ENCODE peak calls at places on chromosomes 3 and 15, in four cellular contexts. M is GM23248, L is GM06990, R is body of pancreas. E is an unnamed sample.

GRCh38 chr15:98528056-98528725 is 120.1 kb upstream of the IGF1R start:
- DNase-seq in M (no peak), L (no peak), R (no peak), E (no peak)

GRCh38 chr3:50572158-50572557 is 2.8 kb downstream of the HEMK1 start:
- DNase-seq in M (peak; percentile 84), L (peak; percentile 43), R (peak; percentile 80), E (peak; percentile 92)

GRCh38 chr3:176872771-176873209 is 324.5 kb downstream of the TBL1XR1 start:
- DNase-seq in M (peak; percentile 68), L (peak; percentile 15), R (peak; percentile 64), E (peak; percentile 27)

GRCh38 chr3:8665407-8665896 is 20.9 kb upstream of the SSUH2 start:
- DNase-seq in M (no peak), L (peak; percentile 53), R (no peak), E (no peak)

GRCh38 chr3:188529228-188529627 is 375.3 kb downstream of the LPP start:
- DNase-seq in M (peak; percentile 14), L (no peak), R (no peak), E (no peak)

GRCh38 chr3:44554626-44555592 is at the start of gene ZKSCAN7:
- DNase-seq in M (peak; percentile 76), L (peak; percentile 70), R (peak; percentile 63), E (peak; percentile 94)

GRCh38 chr3:116256843-116257485 is 188.3 kb downstream of the LSAMP start:
- DNase-seq in M (peak; percentile 72), L (no peak), R (no peak), E (peak; percentile 6)

GRCh38 chr3:117547956-117548550 is 838.5 kb downstream of the TUSC7 start:
- DNase-seq in M (peak; percentile 90), L (no peak), R (no peak), E (no peak)

GRCh38 chr3:17915341-17915740 is 172.9 kb upstream of the TBC1D5 start:
- DNase-seq in M (peak; percentile 38), L (no peak), R (no peak), E (no peak)

GRCh38 chr3:31614162-31614921 is 81.6 kb downstream of the STT3B start:
- DNase-seq in M (peak; percentile 7), L (no peak), R (no peak), E (no peak)

GRCh38 chr15:78007965-78008886 is 69.3 kb downstream of the TBC1D2B start:
- DNase-seq in M (peak; percentile 95), L (no peak), R (peak; percentile 96), E (no peak)

GRCh38 chr3:127445581-127446368 is 144.8 kb downstream of the TPRA1 start:
- DNase-seq in M (no peak), L (no peak), R (no peak), E (no peak)

GRCh38 chr3:22358334-22358733 is 607.3 kb upstream of the ZNF385D start:
- DNase-seq in M (no peak), L (no peak), R (no peak), E (no peak)

GRCh38 chr3:14822875-14823807 is 4.4 kb downstream of the FGD5 start:
- DNase-seq in M (no peak), L (no peak), R (no peak), E (peak; percentile 60)

GRCh38 chr3:14822134-14822533 is 3.4 kb downstream of the FGD5 start:
- DNase-seq in M (no peak), L (no peak), R (no peak), E (no peak)

GRCh38 chr3:14824646-14825045 is 5.9 kb downstream of the FGD5 start:
- DNase-seq in M (no peak), L (no peak), R (no peak), E (no peak)

GRCh38 chr3:14826069-14826468 is 7.3 kb downstream of the FGD5 start:
- DNase-seq in M (no peak), L (no peak), R (no peak), E (no peak)

DNA sequence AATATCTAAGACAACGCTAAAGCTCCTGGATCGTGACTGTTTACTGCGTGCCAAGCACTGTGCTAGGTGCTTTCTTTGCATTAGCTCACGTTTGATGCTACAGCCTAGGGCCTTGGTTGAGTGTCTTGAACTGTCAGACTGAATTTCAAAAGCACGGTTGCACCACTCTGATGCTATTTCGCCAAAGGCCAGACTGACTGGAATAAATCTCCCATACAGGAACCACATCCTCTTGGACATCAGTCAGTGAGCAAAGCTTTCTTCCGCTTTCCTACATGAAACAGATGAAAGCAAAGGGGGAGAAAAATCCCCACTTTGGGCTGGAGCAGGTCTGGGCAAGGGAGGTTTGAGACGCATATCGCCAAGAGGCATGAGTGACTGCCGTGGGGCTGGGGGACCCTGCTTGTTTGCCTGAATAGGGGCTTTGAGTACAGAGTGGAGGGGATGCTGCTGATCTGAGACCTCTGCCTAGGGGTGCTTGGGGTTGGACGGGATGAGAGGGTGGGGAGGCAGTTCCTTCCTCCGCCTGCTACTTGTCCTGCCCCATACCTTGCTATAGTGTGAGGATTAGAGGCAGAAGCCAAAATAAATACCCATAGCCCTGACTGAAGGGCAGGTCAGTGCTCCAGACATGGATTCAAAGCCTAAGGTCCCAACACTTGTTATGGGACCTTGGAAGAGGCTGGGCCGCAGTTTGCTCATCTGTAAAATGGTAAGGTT is 5.3 kb downstream of the FGD5 start:
- DNase-seq in M (no peak), L (no peak), R (no peak), E (no peak)
- H3K27me3 ChIP-seq in M (peaks cover 26% of the 10 kb centered on the region), L (peaks cover 3% of the 10 kb centered on the region), R (no peaks in the 10 kb centered on the region), E (no peaks in the 10 kb centered on the region)

DNA sequence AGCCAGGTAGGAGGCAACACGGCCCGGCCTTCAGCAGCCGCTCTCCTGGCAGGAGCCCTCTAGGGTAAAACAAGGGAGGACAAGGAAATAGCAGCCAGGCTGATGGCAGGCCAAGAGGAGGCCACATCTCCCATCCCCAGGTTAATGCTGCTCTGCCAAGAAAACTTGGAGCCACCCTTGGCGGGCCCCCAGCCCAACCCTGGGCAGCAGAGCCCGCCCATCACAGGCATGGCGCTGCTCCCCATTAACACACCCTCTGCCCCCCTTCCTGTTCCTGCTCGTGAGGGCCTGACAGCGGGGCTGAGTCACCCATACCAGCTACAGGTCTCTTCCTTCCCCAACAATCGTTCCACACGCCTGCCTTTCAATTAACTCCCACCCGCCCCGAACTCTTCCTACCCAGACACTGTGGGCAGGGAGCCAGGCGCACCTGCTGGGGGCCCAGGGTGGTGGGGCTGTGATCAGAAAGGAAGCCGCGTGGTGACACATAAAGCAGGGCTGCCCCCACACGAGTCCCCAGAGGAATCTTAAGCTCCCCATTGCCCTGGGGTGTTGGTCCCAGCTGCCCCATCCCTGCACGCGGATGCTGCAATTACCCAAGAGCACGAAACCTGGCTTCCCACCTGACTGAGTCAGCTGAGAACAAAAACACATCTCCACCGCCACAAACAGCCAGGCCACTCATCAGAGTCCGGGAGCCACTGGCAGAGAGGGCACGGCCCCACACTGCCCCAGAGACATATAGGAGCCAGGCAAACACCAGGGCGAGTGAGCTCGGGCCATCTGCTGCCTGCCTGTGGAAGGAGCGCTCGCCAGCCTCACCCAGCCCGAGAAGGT is at the start of gene C15orf62:
- DNase-seq in M (peak; percentile 33), L (peak; percentile 85), R (peak; percentile 55), E (peak; percentile 54)
- H3K4me3 ChIP-seq in M (no peak within 1 kb of the TSS), L (no peak within 1 kb of the TSS), R (no peak within 1 kb of the TSS), E (no peak within 1 kb of the TSS)

DNA sequence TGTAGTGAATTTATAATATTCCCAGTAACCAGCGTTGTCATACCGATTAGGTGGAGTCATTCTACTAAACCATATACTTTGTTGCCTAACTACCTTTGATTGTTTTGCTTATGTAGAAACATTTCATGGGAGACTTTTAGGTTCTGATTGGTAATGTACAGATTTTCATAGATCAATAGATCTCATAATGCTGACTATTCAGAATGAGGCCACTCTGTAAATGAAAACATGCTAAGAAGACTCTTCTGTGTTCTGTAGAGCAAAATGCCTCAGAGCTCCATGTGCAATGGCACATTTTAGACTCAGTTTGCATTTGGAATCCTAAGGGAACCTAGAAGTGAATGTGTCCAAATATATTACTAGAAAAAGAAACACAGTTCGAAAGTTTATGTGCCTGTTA is 20.0 kb downstream of the CBLB start:
- DNase-seq in M (no peak), L (no peak), R (no peak), E (no peak)
- H3K36me3 ChIP-seq in M (peaks cover 58% of the 10 kb centered on the region), L (no peaks in the 10 kb centered on the region), R (no peaks in the 10 kb centered on the region), E (no peaks in the 10 kb centered on the region)

DNA sequence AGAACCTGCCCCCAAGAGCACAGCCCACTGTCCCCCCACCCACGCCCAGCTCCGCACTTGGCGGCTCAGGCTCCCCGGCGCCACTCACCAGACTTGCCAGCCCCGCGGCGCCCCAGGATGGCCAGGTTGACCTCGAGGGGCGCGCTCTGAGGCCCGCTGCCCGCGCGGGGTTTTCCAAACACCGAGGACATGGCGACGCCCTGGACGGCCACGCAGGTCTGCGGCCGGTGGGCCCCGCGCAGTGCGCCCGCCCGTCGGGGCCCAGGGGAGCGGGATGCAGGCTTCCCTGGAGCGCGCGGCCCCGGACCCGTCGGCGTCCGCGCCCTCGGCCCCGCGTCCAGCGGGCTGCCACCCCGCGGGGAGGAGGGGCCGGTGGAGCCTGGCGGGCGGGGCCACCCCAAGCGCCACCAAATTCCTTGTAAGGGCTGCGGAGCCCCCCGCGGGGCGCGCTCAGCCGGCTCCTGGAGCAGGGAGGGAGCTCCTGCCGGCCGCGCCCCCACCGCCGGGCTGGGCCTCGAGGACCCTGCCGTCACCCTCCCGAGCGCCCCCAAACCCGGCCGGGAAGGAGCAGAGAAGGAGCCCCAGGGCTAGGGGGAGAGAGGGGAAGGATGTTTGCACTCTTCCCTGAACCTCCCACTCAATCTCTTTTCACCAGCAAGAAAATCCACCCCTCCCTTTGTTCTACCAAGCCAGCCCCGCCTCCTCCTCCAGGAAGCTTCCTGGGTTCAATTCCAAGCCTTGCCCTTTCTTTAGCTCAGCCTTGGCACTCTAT is at the start of gene RASL12:
- DNase-seq in M (no peak), L (no peak), R (no peak), E (peak; percentile 95)
- H3K27me3 ChIP-seq in M (peaks cover 19% of the 10 kb centered on the region), L (peaks cover 1% of the 10 kb centered on the region), R (peaks cover 13% of the 10 kb centered on the region), E (peaks cover 5% of the 10 kb centered on the region)

DNA sequence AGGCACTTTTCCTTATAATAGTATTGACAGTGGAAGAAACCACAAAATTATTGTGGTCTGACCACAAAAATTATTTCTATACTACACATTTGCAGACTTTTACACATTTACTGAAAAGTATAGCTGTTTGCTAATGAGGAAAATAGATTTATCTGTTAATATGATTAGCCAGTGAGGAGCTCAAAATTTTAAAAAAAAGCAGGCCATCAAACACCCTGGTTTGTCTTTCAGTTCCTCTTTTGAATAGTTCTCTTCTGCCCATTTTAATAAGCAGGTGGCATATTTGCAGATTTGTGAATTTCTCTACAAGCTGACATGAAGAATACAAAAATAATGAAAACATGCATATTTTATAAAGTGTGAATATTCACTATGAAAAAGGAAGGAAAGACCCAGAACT is 5.6 kb downstream of the OSBPL11 start:
- DNase-seq in M (no peak), L (peak; percentile 48), R (no peak), E (no peak)
- H3K4me3 ChIP-seq in M (no peak overlapping the region), L (no peak overlapping the region), R (no peak overlapping the region), E (no peak overlapping the region)

DNA sequence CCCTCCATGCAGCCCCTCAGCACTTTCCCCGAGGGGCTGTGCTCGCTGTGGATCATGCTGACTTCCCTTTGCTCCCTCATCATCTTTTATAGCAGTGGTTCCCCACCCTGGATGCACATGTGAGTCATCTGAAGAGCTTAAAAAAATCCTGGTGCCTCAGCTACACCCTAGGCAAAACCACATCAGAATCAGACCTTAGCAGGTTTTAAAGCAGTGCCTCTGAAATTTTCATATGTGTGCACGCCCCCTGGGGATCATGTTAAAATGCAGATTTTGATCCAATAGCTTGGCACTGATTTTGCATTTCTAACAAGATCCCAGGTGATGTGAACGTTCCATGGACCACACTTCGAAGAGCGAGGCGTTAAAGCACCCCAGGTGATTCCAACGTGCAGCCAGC is 50.9 kb downstream of the FEM1B start:
- DNase-seq in M (peak; percentile 48), L (no peak), R (no peak), E (no peak)
- H3K36me3 ChIP-seq in M (peaks cover 54% of the 10 kb centered on the region), L (no peaks in the 10 kb centered on the region), R (no peaks in the 10 kb centered on the region), E (no peaks in the 10 kb centered on the region)

DNA sequence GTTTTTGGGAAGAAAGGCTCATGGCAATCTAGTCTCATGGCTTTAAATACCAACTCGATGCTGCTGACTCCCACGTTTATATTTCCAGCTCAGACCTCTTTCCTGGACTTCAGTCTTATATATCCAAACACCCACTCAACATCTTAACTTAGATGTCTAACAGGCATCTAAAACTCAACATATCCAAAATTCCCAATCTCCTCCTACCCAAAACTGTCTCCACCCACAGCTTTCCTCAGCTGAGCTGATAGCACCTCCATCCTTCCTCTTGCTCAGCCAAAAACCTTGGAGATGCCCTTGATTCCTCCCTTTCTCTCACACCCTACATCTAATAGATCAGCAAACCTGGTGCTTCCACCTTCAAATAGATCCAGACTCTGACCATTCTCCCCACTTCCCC is 202.5 kb downstream of the TLE3 start:
- DNase-seq in M (no peak), L (no peak), R (no peak), E (no peak)
- H3K27me3 ChIP-seq in M (peaks cover 64% of the 10 kb centered on the region), L (peaks cover 2% of the 10 kb centered on the region), R (no peaks in the 10 kb centered on the region), E (no peaks in the 10 kb centered on the region)